ENCODE peak calls at places on chromosomes 2 and 18, in nine cellular contexts. C, B, J, O, F, P, K, M and I are unnamed samples.
A peak's percentile ranks its signal among the peaks of the same experiment; 100 is the strongest.

GRCh38 chr2:10336283-10336682 is 33.6 kb downstream of the HPCAL1 start:
- DNase-seq in K (no peak), O (no peak), J (no peak), C (no peak), F (no peak), B (no peak), P (no peak), M (no peak), I (no peak)

GRCh38 chr2:24435391-24436316 is 55.4 kb upstream of the NCOA1 start:
- DNase-seq in J (peak; percentile 78), M (peak; percentile 76), F (no peak), O (no peak), P (peak; percentile 72), C (no peak), B (peak; percentile 50), K (no peak), I (peak; percentile 38)

GRCh38 chr2:186197955-186198354 is 288.1 kb upstream of the ZC3H15 start:
- DNase-seq in B (no peak), O (no peak), P (no peak), F (no peak), C (no peak), J (no peak), K (no peak), M (no peak), I (no peak)

GRCh38 chr18:78979058-78979680 is 449 bp upstream of the SALL3 start:
- DNase-seq in K (no peak), M (no peak), B (no peak), J (no peak), C (no peak), F (no peak), P (no peak), O (peak; percentile 75), I (no peak)

GRCh38 chr18:48733854-48734253 is 195.0 kb downstream of the CTIF start:
- DNase-seq in F (no peak), C (no peak), B (no peak), K (no peak), P (no peak), J (peak; percentile 49), O (no peak), M (peak; percentile 60), I (no peak)

GRCh38 chr2:96537734-96538486 is 1.4 kb downstream of the ARID5A start:
- DNase-seq in K (no peak), P (no peak), F (peak; percentile 67), C (no peak), O (peak; percentile 42), J (no peak), B (no peak), M (no peak), I (no peak)

GRCh38 chr2:27705851-27706622 is 42.3 kb downstream of the SLC4A1AP start:
- DNase-seq in C (no peak), J (peak; percentile 55), O (no peak), M (peak; percentile 87), B (peak; percentile 87), F (no peak), P (peak; percentile 89), K (peak; percentile 86), I (peak; percentile 92)

GRCh38 chr2:55011741-55012574 is 38.3 kb downstream of the RTN4 start:
- DNase-seq in P (no peak), J (no peak), C (no peak), F (no peak), O (no peak), K (no peak), M (no peak), B (no peak), I (no peak)

GRCh38 chr2:216408426-216409315 is 3.6 kb upstream of the SMARCAL1 start:
- DNase-seq in O (peak; percentile 56), P (no peak), M (no peak), J (no peak), C (no peak), F (no peak), B (no peak), K (no peak), I (no peak)

GRCh38 chr18:48787523-48788151 is 163.1 kb downstream of the SMAD7 start:
- DNase-seq in J (peak; percentile 9), O (no peak), F (no peak), M (peak; percentile 37), B (no peak), K (no peak), C (peak; percentile 11), P (no peak), I (peak; percentile 70)

GRCh38 chr18:49274188-49274714 is 186.2 kb downstream of the DYM start:
- DNase-seq in O (no peak), C (no peak), J (no peak), B (no peak), M (no peak), P (no peak), F (no peak), K (no peak), I (no peak)

GRCh38 chr2:36413218-36413617 is 57.6 kb downstream of the CRIM1 start:
- DNase-seq in O (no peak), K (peak; percentile 62), P (no peak), J (no peak), C (no peak), B (no peak), M (no peak), F (no peak), I (peak; percentile 39)

GRCh38 chr18:670456-670996 is 13.1 kb downstream of the TYMS start:
- DNase-seq in J (no peak), M (no peak), O (no peak), F (no peak), C (no peak), P (no peak), K (no peak), B (no peak), I (no peak)

GRCh38 chr2:85523906-85524566 is 14.9 kb upstream of the MAT2A start:
- DNase-seq in M (no peak), J (no peak), K (no peak), C (no peak), F (no peak), O (no peak), B (no peak), P (no peak), I (peak; percentile 7)

GRCh38 chr18:2108581-2108980 is 462.7 kb downstream of the METTL4 start:
- DNase-seq in J (no peak), M (no peak), F (no peak), B (no peak), P (no peak), O (no peak), K (peak; percentile 23), C (no peak), I (peak; percentile 17)

GRCh38 chr2:43467889-43468288 is 127.9 kb downstream of the THADA start:
- DNase-seq in O (no peak), P (no peak), B (no peak), F (no peak), M (no peak), C (no peak), K (peak; percentile 64), J (no peak), I (no peak)

GRCh38 chr2:203993011-203993410 is 56.4 kb downstream of the ICOS start:
- DNase-seq in M (no peak), F (peak; percentile 20), C (no peak), P (no peak), J (no peak), K (no peak), B (no peak), O (no peak), I (no peak)

GRCh38 chr2:227612546-227613271 is 1.9 kb downstream of the SCYGR3 start:
- DNase-seq in J (no peak), C (no peak), P (no peak), B (no peak), M (no peak), O (peak; percentile 20), F (no peak), K (no peak), I (no peak)

DNA sequence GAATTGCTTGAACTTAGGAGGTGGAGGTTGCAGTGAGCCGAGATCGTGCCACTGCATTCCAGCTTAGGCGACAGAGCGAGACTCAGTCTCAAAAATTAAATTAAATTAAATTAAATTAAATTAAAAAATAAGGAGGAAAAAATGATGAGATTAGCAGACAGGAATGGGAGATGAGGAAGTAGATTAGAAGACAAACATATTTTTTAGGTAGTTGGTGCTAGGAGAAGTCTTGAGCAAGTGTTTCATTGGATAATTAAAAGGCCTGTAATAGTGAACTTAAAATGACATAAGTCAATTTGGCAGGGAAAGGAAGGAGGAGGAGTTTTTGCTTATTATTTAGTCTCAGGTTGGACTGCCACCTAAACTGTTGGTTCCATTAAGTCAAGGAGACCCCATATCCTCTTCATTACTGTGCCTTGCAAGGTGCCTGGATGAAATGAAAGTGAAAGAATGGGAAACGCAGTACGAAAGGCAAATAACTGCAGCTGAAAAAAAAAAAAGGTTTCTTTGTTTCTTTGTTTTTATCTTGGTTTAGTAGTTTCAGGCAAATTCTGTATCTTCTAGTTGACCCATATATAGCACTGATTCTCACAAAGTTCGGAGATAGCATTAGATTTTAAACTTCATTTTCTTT is 162.0 kb downstream of the SLC8A1 start:
- DNase-seq in P (no peak), B (no peak), J (no peak), K (no peak), M (no peak), F (peak; percentile 20), C (no peak), O (no peak), I (no peak)
- H3K4me3 ChIP-seq in P (no peak overlapping the region), B (no peak overlapping the region), J (peak overlapping the region; percentile 27), K (no peak overlapping the region), M (no peak overlapping the region), F (peak overlapping the region; percentile 15), C (no peak overlapping the region), O (no peak overlapping the region), I (no peak overlapping the region)

DNA sequence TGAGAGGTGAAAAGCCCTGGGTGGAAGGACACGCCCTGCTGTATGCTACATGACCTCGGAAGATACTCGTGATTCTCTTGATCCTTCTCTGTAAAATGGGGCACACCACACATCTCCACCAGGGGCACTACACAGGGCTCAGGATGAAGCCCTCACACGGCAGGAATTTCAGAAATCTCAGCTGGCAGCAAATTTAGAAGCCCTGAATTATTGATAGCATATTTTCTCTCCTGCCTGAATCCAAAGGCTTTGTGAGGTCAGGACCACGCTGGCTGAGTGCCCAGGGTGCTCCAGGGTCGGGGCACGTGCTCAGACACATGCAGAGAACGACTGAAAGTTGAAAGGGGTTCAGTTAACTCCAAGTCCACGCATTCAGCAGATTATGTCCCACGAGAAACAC is 42.1 kb upstream of the GALR1 start:
- DNase-seq in B (peak; percentile 54), O (peak; percentile 73), K (peak; percentile 73), J (peak; percentile 51), F (peak; percentile 68), M (peak; percentile 80), P (peak; percentile 63), C (peak; percentile 73), I (peak; percentile 76)
- H3K4me3 ChIP-seq in B (peak overlapping the region; percentile 6), O (no peak overlapping the region), K (no peak overlapping the region), J (no peak overlapping the region), F (no peak overlapping the region), M (no peak overlapping the region), P (no peak overlapping the region), C (no peak overlapping the region), I (no peak overlapping the region)

GRCh38 chr2:69549421-69549820 is 94.1 kb downstream of the AAK1 start:
- DNase-seq in B (no peak), O (no peak), P (no peak), M (no peak), F (no peak), J (no peak), K (peak; percentile 48), C (no peak), I (peak; percentile 40)
- H3K4me3 ChIP-seq in B (no peak overlapping the region), O (no peak overlapping the region), P (no peak overlapping the region), M (no peak overlapping the region), F (no peak overlapping the region), J (no peak overlapping the region), K (no peak overlapping the region), C (no peak overlapping the region), I (no peak overlapping the region)

DNA sequence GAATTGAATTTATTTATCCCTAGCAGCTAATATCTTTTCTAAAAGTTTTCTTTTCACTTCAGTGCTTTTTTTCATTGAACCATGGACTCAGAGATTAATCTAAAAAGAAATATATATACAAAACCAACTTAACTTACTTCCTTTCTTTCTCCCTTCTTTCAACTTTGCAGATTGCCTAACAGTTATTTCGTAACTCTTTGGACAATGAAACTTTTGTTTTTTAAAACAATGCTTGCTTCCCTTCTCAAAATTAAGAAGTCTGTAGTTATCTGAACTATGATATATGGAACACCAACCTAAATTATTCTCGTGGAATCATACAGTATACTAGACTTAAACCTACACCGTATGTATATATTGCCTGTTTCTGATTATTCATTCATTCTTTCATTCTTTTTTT is 62.9 kb downstream of the MIB1 start:
- DNase-seq in P (no peak), M (no peak), F (no peak), C (no peak), B (no peak), K (no peak), O (no peak), J (no peak), I (no peak)
- H3K4me3 ChIP-seq in P (no peak overlapping the region), M (no peak overlapping the region), F (no peak overlapping the region), C (no peak overlapping the region), B (no peak overlapping the region), K (no peak overlapping the region), O (no peak overlapping the region), J (no peak overlapping the region), I (no peak overlapping the region)